ENCODE peak calls at places on chromosomes 12 and 14, in four cellular contexts. S is naive B cell; E is iris pigment epithelial cell; Q is activated CD8-positive, alpha-beta memory T cell treated with anti-CD3 and anti-CD28 coated beads for 48 hours. L is an unnamed sample.

GRCh38 chr14:27366596-27366995 is 768.8 kb upstream of the NOVA1 start:
- DNase-seq in S (no peak), Q (no peak), E (peak; percentile 41), L (peak; percentile 65)

GRCh38 chr14:22555573-22556011 is 33.4 kb downstream of the DAD1 start:
- DNase-seq in E (peak; percentile 58), S (no peak), Q (no peak), L (no peak)

GRCh38 chr12:53241623-53242412 is 9.8 kb upstream of the RARG start:
- DNase-seq in E (no peak), S (no peak), Q (no peak), L (no peak)

GRCh38 chr14:63938198-63939005 is 85.6 kb downstream of the SYNE2 start:
- DNase-seq in S (no peak), Q (no peak), E (peak; percentile 15), L (peak; percentile 43)

GRCh38 chr12:122669397-122670070 is 33.6 kb downstream of the HCAR2 start:
- DNase-seq in S (no peak), Q (no peak), E (peak; percentile 73), L (peak; percentile 80)

GRCh38 chr12:53324113-53324778 is 2.8 kb upstream of the AAAS start:
- DNase-seq in S (peak; percentile 75), E (no peak), Q (peak; percentile 49), L (no peak)

GRCh38 chr12:26833692-26834168 is 736 bp upstream of the ITPR2 start:
- DNase-seq in E (peak; percentile 71), S (peak; percentile 37), Q (no peak), L (peak; percentile 34)

GRCh38 chr12:11862794-11863193 is 207.9 kb upstream of the BCL2L14 start:
- DNase-seq in E (peak; percentile 91), Q (no peak), S (no peak), L (peak; percentile 55)

GRCh38 chr12:87304406-87304805 is 724.8 kb downstream of the C12orf50 start:
- DNase-seq in E (no peak), S (no peak), Q (no peak), L (no peak)

GRCh38 chr12:93344876-93345275 is 32.8 kb upstream of the NUDT4 start:
- DNase-seq in E (no peak), S (no peak), Q (no peak), L (no peak)

GRCh38 chr14:45939572-45939971 is 686.6 kb upstream of the MIS18BP1 start:
- DNase-seq in S (no peak), E (no peak), Q (no peak), L (no peak)

GRCh38 chr12:15688202-15688736 is 100.9 kb downstream of the EPS8 start:
- DNase-seq in E (no peak), Q (no peak), S (no peak), L (peak; percentile 76)

GRCh38 chr12:9925746-9926393 is 6.3 kb downstream of the CLEC2A start:
- DNase-seq in Q (no peak), S (peak; percentile 41), E (peak; percentile 38), L (peak; percentile 68)

GRCh38 chr12:122501489-122501989 is 807 bp upstream of the ZCCHC8 start:
- DNase-seq in Q (no peak), S (no peak), E (no peak), L (no peak)

GRCh38 chr14:100410056-100410565 is 87.0 kb downstream of the SLC25A47 start:
- DNase-seq in E (peak; percentile 27), S (no peak), Q (no peak), L (peak; percentile 45)

GRCh38 chr12:30996255-30996654 is 69.7 kb downstream of the TSPAN11 start:
- DNase-seq in Q (no peak), E (peak; percentile 84), S (no peak), L (peak; percentile 60)

GRCh38 chr14:60250318-60251035 is 1.5 kb downstream of the PPM1A start:
- DNase-seq in S (no peak), E (no peak), Q (no peak), L (peak; percentile 18)

GRCh38 chr12:117875652-117876491 is 92.9 kb downstream of the KSR2 start:
- DNase-seq in E (peak; percentile 37), Q (no peak), S (peak; percentile 27), L (peak; percentile 26)